ENCODE peak calls at places on chromosomes 2 and 18, in nine cellular contexts. X, E, A, C, I, F, Q, W and D are unnamed samples. For H3K36me3, the result is how much of the 10 kb centered on the place peaks cover.

GRCh38 chr2:240143801-240144648 is 3.6 kb upstream of the OTOS start:
- DNase-seq in X (peak), E (peak), A (peak), C (peak), I (peak), F (peak), Q (peak), W (peak), D (peak)

GRCh38 chr2:140639628-140640027 is 1491.2 kb downstream of the LRP1B start:
- DNase-seq in X (no peak), E (no peak), A (no peak), C (no peak), I (no peak), F (no peak), Q (no peak), W (no peak), D (no peak)

GRCh38 chr2:233084488-233084887 is 24.3 kb downstream of the INPP5D start:
- DNase-seq in X (no peak), E (peak), A (peak), C (no peak), I (peak), F (peak), Q (peak), W (peak), D (no peak)

GRCh38 chr2:197777823-197778407 is 7.2 kb downstream of the BOLL start:
- DNase-seq in X (peak), E (peak), A (no peak), C (peak), I (peak), F (no peak), Q (no peak), W (no peak), D (no peak)

GRCh38 chr2:120712180-120712678 is 23.4 kb upstream of the GLI2 start:
- DNase-seq in X (no peak), E (no peak), A (no peak), C (no peak), I (no peak), F (no peak), Q (no peak), W (no peak), D (peak)

GRCh38 chr2:172438064-172438421 is 10.7 kb downstream of the ITGA6 start:
- DNase-seq in X (no peak), E (peak), A (no peak), C (no peak), I (no peak), F (no peak), Q (no peak), W (no peak), D (no peak)

GRCh38 chr18:50268022-50268747 is 1.9 kb upstream of the CFAP53 start:
- DNase-seq in X (peak), E (peak), A (peak), C (peak), I (peak), F (peak), Q (peak), W (peak), D (peak)

GRCh38 chr2:79554899-79555298 is 42.0 kb downstream of the CTNNA2 start:
- DNase-seq in X (no peak), E (no peak), A (no peak), C (no peak), I (no peak), F (no peak), Q (no peak), W (no peak), D (no peak)

GRCh38 chr2:151205601-151206000 is 56.1 kb downstream of the RBM43 start:
- DNase-seq in X (no peak), E (no peak), A (no peak), C (no peak), I (no peak), F (no peak), Q (no peak), W (no peak), D (no peak)

GRCh38 chr2:155841442-155841841 is 491.1 kb downstream of the NR4A2 start:
- DNase-seq in X (no peak), E (no peak), A (no peak), C (no peak), I (no peak), F (no peak), Q (no peak), W (no peak), D (no peak)

GRCh38 chr2:47174731-47175361 is 19.7 kb upstream of the STPG4 start:
- DNase-seq in X (no peak), E (peak), A (no peak), C (no peak), I (peak), F (no peak), Q (peak), W (peak), D (no peak)

GRCh38 chr2:9982248-9982647 is 30.8 kb downstream of the GRHL1 start:
- DNase-seq in X (no peak), E (no peak), A (no peak), C (no peak), I (no peak), F (no peak), Q (no peak), W (no peak), D (no peak)

GRCh38 chr2:25977768-25978167 is 4.5 kb downstream of the KIF3C start:
- DNase-seq in X (no peak), E (no peak), A (no peak), C (no peak), I (no peak), F (no peak), Q (no peak), W (no peak), D (no peak)

GRCh38 chr2:61451178-61451577 is 19.7 kb downstream of the USP34 start:
- DNase-seq in X (no peak), E (no peak), A (no peak), C (no peak), I (no peak), F (no peak), Q (no peak), W (no peak), D (no peak)

GRCh38 chr2:224025874-224026273 is 13.2 kb downstream of the SERPINE2 start:
- DNase-seq in X (no peak), E (peak), A (no peak), C (no peak), I (peak), F (no peak), Q (no peak), W (no peak), D (no peak)

GRCh38 chr18:23317975-23318675 is 135.0 kb upstream of the RIOK3 start:
- DNase-seq in X (no peak), E (no peak), A (no peak), C (no peak), I (no peak), F (no peak), Q (no peak), W (no peak), D (no peak)

GRCh38 chr2:206480161-206480560 is 36.8 kb downstream of the ADAM23 start:
- DNase-seq in X (peak), E (no peak), A (no peak), C (no peak), I (no peak), F (no peak), Q (no peak), W (no peak), D (no peak)

GRCh38 chr2:152497481-152498052 is 162.6 kb downstream of the FMNL2 start:
- DNase-seq in X (peak), E (no peak), A (no peak), C (no peak), I (no peak), F (no peak), Q (peak), W (no peak), D (no peak)

GRCh38 chr2:6310186-6310909 is 555.4 kb downstream of the CMPK2 start:
- DNase-seq in X (no peak), E (no peak), A (no peak), C (no peak), I (peak), F (no peak), Q (no peak), W (no peak), D (peak)

GRCh38 chr18:73954267-73954666 is 193.4 kb downstream of the FBXO15 start:
- DNase-seq in X (no peak), E (peak), A (no peak), C (no peak), I (no peak), F (no peak), Q (no peak), W (no peak), D (no peak)

GRCh38 chr2:172305066-172305465 is 122.3 kb upstream of the ITGA6 start:
- DNase-seq in X (no peak), E (no peak), A (no peak), C (no peak), I (no peak), F (no peak), Q (no peak), W (no peak), D (no peak)

GRCh38 chr2:241751152-241751551 is 16.7 kb downstream of the D2HGDH start:
- DNase-seq in X (no peak), E (no peak), A (no peak), C (no peak), I (no peak), F (no peak), Q (no peak), W (no peak), D (no peak)
- H3K36me3 ChIP-seq in X (under half), E (under half), A (half or more), C (under half), I (under half), F (under half), Q (under half), W (under half), D (under half)

GRCh38 chr2:33614190-33614589 is 15.1 kb upstream of the FAM98A start:
- DNase-seq in X (no peak), E (no peak), A (no peak), C (no peak), I (no peak), F (no peak), Q (no peak), W (no peak), D (no peak)

GRCh38 chr2:33619028-33619427 is 19.9 kb upstream of the FAM98A start:
- DNase-seq in X (no peak), E (no peak), A (no peak), C (no peak), I (no peak), F (no peak), Q (no peak), W (no peak), D (no peak)

GRCh38 chr2:33617989-33618388 is 18.9 kb upstream of the FAM98A start:
- DNase-seq in X (no peak), E (no peak), A (no peak), C (no peak), I (no peak), F (no peak), Q (no peak), W (no peak), D (no peak)

GRCh38 chr2:33616873-33617272 is 17.8 kb upstream of the FAM98A start:
- DNase-seq in X (no peak), E (no peak), A (no peak), C (no peak), I (no peak), F (no peak), Q (no peak), W (no peak), D (no peak)

DNA sequence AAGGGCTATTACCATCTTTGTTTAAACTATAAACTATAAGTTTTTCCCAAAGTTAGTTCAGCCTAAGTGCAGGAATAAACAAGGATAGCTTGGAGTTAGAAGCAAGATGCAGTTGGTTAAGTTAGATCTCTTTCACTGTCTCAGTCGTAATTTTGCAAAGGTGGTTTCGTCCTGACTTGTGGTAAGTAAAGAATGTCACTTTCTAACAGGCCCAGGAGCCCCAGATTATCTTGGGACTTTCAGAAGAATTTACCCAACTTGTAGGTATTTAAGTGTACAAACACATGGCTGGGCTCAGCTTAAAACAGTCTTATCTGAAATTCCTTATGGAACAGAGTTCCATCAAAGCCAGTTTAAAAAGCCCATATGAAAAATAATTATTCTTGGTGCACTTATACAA is 18.3 kb upstream of the FAM98A start:
- DNase-seq in X (no peak), E (no peak), A (no peak), C (no peak), I (no peak), F (no peak), Q (no peak), W (no peak), D (no peak)
- H3K4me3 ChIP-seq in X (no peak), E (no peak), A (no peak), C (no peak), I (no peak), F (no peak), Q (no peak), W (no peak), D (no peak)

GRCh38 chr2:43593241-43593640 is 2.6 kb downstream of the THADA start:
- DNase-seq in X (no peak), E (no peak), A (no peak), C (no peak), I (no peak), F (no peak), Q (no peak), W (no peak), D (no peak)

GRCh38 chr2:43594875-43595274 is 963 bp downstream of the THADA start:
- DNase-seq in X (no peak), E (no peak), A (no peak), C (no peak), I (no peak), F (no peak), Q (no peak), W (no peak), D (no peak)

GRCh38 chr2:43595603-43596412 is at the start of gene THADA:
- DNase-seq in X (peak), E (peak), A (peak), C (peak), I (peak), F (peak), Q (peak), W (peak), D (peak)

GRCh38 chr2:43592443-43592842 is 3.4 kb downstream of the THADA start:
- DNase-seq in X (no peak), E (no peak), A (no peak), C (no peak), I (no peak), F (no peak), Q (no peak), W (no peak), D (no peak)
- H3K27ac ChIP-seq in X (no peak), E (no peak), A (no peak), C (no peak), I (no peak), F (no peak), Q (no peak), W (no peak), D (no peak)

GRCh38 chr2:112092286-112093041 is 37.4 kb downstream of the TMEM87B start:
- DNase-seq in X (no peak), E (no peak), A (no peak), C (no peak), I (no peak), F (no peak), Q (no peak), W (no peak), D (no peak)

GRCh38 chr2:112093216-112093615 is 38.1 kb downstream of the TMEM87B start:
- DNase-seq in X (no peak), E (no peak), A (no peak), C (no peak), I (no peak), F (no peak), Q (no peak), W (no peak), D (no peak)

GRCh38 chr2:112085916-112086669 is 31.0 kb downstream of the TMEM87B start:
- DNase-seq in X (no peak), E (no peak), A (peak), C (no peak), I (no peak), F (peak), Q (peak), W (no peak), D (no peak)

GRCh38 chr2:112087346-112088020 is 32.4 kb downstream of the TMEM87B start:
- DNase-seq in X (no peak), E (no peak), A (no peak), C (no peak), I (peak), F (no peak), Q (no peak), W (no peak), D (no peak)

GRCh38 chr2:112089375-112089774 is 34.3 kb downstream of the TMEM87B start:
- DNase-seq in X (no peak), E (no peak), A (no peak), C (no peak), I (no peak), F (no peak), Q (no peak), W (no peak), D (no peak)
- H3K36me3 ChIP-seq in X (under half), E (half or more), A (under half), C (under half), I (half or more), F (under half), Q (under half), W (under half), D (under half)

DNA sequence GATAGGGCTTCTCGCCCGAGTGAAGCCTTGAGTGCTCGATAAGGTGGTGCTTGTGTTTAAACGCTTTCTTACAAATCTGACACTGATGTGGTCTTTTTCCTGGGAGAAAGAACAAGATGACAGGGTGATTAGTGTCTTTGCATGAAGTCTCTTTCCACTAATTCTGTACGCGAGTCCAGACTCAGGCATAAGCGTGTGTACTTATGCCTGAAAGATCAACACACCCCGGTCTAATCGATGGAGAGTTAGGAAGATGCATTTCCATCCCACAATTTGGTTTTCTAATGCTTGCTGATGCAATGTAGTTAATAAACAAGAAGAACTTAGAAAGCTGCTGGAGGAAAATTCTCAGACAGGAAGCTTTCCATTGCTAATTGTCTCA is 130.0 kb downstream of the ZEB2 start:
- DNase-seq in X (no peak), E (no peak), A (no peak), C (no peak), I (no peak), F (no peak), Q (no peak), W (no peak), D (no peak)
- H3K4me3 ChIP-seq in X (no peak), E (no peak), A (no peak), C (no peak), I (no peak), F (no peak), Q (no peak), W (no peak), D (no peak)

DNA sequence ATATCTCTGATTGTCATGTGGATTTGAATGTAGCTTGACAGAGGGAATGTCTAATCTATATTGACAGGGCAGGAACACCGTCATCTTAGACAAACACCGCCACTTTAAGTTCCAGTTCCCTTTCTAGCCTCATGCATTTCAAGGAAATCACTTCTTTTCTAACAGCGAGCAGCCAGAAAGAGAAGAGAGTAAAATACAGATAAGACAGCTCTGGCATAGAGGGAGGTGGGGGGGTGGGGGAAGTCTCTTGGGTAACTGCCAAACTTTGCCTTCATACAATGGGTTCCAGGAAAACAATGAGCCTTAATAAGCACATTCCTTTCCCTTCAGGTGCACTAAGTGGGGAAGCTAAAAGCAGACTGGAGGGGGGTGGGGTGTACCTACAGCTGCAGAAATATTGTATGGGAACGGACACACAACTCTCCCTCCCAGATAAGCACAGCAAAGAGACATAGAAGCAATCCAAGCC is 37.2 kb downstream of the CASP10 start:
- DNase-seq in X (peak), E (peak), A (no peak), C (no peak), I (peak), F (no peak), Q (peak), W (no peak), D (no peak)
- H3K27ac ChIP-seq in X (peak), E (no peak), A (no peak), C (no peak), I (no peak), F (no peak), Q (no peak), W (no peak), D (no peak)

DNA sequence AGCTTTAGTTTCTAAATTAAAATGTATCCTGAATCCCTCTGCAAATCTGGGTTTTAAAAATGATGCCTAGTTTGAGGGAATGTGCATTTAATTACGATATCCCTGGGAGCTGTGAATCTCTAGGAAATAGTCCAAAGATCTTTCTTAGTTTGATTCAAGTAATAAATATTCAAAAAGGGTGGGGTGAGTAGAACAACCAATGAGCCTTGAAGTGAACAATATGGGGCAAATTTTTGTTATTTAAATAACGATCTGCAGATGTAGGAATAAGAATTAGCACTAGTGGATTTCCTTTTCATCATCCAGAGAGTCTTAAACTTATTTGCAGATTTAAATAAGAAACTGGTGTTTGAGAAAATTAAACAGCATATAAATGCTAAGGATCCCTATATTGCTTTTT is 106.3 kb downstream of the ACVR1 start:
- DNase-seq in X (no peak), E (no peak), A (no peak), C (no peak), I (no peak), F (no peak), Q (no peak), W (no peak), D (no peak)
- H3K36me3 ChIP-seq in X (under half), E (half or more), A (half or more), C (under half), I (under half), F (half or more), Q (under half), W (under half), D (under half)

GRCh38 chr2:113769555-113769954 is 13.1 kb upstream of the SLC35F5 start:
- DNase-seq in X (no peak), E (no peak), A (no peak), C (no peak), I (no peak), F (no peak), Q (peak), W (no peak), D (no peak)
- H3K4me3 ChIP-seq in X (no peak), E (no peak), A (no peak), C (no peak), I (no peak), F (no peak), Q (no peak), W (no peak), D (no peak)

GRCh38 chr2:43438342-43438741 is 157.5 kb downstream of the THADA start:
- DNase-seq in X (no peak), E (no peak), A (no peak), C (no peak), I (no peak), F (no peak), Q (no peak), W (no peak), D (no peak)

GRCh38 chr2:43441195-43441594 is 154.6 kb downstream of the THADA start:
- DNase-seq in X (no peak), E (no peak), A (no peak), C (no peak), I (no peak), F (no peak), Q (no peak), W (no peak), D (no peak)

GRCh38 chr2:43436431-43436830 is 159.4 kb downstream of the THADA start:
- DNase-seq in X (no peak), E (no peak), A (no peak), C (no peak), I (no peak), F (no peak), Q (no peak), W (no peak), D (no peak)

GRCh38 chr2:43438858-43439655 is 156.8 kb downstream of the THADA start:
- DNase-seq in X (no peak), E (no peak), A (no peak), C (no peak), I (no peak), F (no peak), Q (no peak), W (no peak), D (no peak)

GRCh38 chr2:43437363-43437762 is 158.5 kb downstream of the THADA start:
- DNase-seq in X (no peak), E (no peak), A (no peak), C (no peak), I (no peak), F (no peak), Q (no peak), W (no peak), D (no peak)
- H3K27ac ChIP-seq in X (no peak), E (no peak), A (no peak), C (no peak), I (no peak), F (no peak), Q (no peak), W (no peak), D (no peak)